ENCODE peak calls at places on chromosomes 4 and X, in five cellular contexts. One of them, this sample, is unnamed. For H3F3A and H3K4me1, the result is how much of the 10 kb centered on the place peaks cover.

GRCh38 chr4:103400405-103400804 is 202.3 kb upstream of the CENPE start:
- DNase-seq in PC-9: no peak
- DNase-seq in PC-3: peak
- DNase-seq in neural progenitor cell: no peak
- DNase-seq in GM23338: no peak
- DNase-seq in this sample: no peak

GRCh38 chr4:102616661-102617060 is 115.5 kb downstream of the NFKB1 start:
- DNase-seq in PC-9: no peak
- DNase-seq in PC-3: no peak
- DNase-seq in neural progenitor cell: peak
- DNase-seq in GM23338: peak
- DNase-seq in this sample: peak

GRCh38 chr4:30720656-30721352 is 635 bp downstream of the PCDH7 start:
- DNase-seq in PC-9: peak
- DNase-seq in PC-3: peak
- DNase-seq in neural progenitor cell: peak
- DNase-seq in GM23338: peak
- DNase-seq in this sample: no peak

GRCh38 chr4:84870398-84871163 is 95.9 kb downstream of the WDFY3 start:
- DNase-seq in PC-9: peak
- DNase-seq in PC-3: peak
- DNase-seq in neural progenitor cell: peak
- DNase-seq in GM23338: peak
- DNase-seq in this sample: no peak

GRCh38 chrX:139933904-139934303 is 1.1 kb upstream of the ATP11C start:
- DNase-seq in PC-9: no peak
- DNase-seq in PC-3: no peak
- DNase-seq in neural progenitor cell: no peak
- DNase-seq in GM23338: no peak
- DNase-seq in this sample: no peak

GRCh38 chrX:68650491-68650890 is 3.0 kb downstream of the STARD8 start:
- DNase-seq in PC-9: no peak
- DNase-seq in PC-3: peak
- DNase-seq in neural progenitor cell: no peak
- DNase-seq in GM23338: no peak
- DNase-seq in this sample: no peak

GRCh38 chr4:20255823-20256222 is 4.1 kb downstream of the SLIT2 start:
- DNase-seq in PC-9: no peak
- DNase-seq in PC-3: no peak
- DNase-seq in neural progenitor cell: peak
- DNase-seq in GM23338: peak
- DNase-seq in this sample: no peak

GRCh38 chrX:3046253-3046909 is 5.1 kb downstream of the ARSF start:
- DNase-seq in PC-9: no peak
- DNase-seq in PC-3: no peak
- DNase-seq in neural progenitor cell: no peak
- DNase-seq in GM23338: no peak
- DNase-seq in this sample: peak

GRCh38 chr4:185797018-185797417 is 15.0 kb downstream of the SORBS2 start:
- DNase-seq in PC-9: no peak
- DNase-seq in PC-3: no peak
- DNase-seq in neural progenitor cell: no peak
- DNase-seq in GM23338: no peak
- DNase-seq in this sample: no peak

GRCh38 chrX:8971116-8971515 is 62.8 kb downstream of the FAM9B start:
- DNase-seq in PC-9: no peak
- DNase-seq in PC-3: peak
- DNase-seq in neural progenitor cell: peak
- DNase-seq in GM23338: peak
- DNase-seq in this sample: peak

GRCh38 chr4:15718959-15719358 is 16.1 kb downstream of the BST1 start:
- DNase-seq in PC-9: no peak
- DNase-seq in PC-3: no peak
- DNase-seq in neural progenitor cell: no peak
- DNase-seq in GM23338: no peak
- DNase-seq in this sample: no peak

GRCh38 chrX:65674351-65674893 is 7.0 kb downstream of the MSN start:
- DNase-seq in PC-9: no peak
- DNase-seq in PC-3: no peak
- DNase-seq in neural progenitor cell: no peak
- DNase-seq in GM23338: no peak
- DNase-seq in this sample: peak

GRCh38 chrX:115268421-115268820 is 21.1 kb upstream of the LUZP4 start:
- DNase-seq in PC-9: no peak
- DNase-seq in PC-3: peak
- DNase-seq in neural progenitor cell: peak
- DNase-seq in GM23338: peak
- DNase-seq in this sample: no peak

GRCh38 chrX:136762820-136763452 is 17.8 kb downstream of the ARHGEF6 start:
- DNase-seq in PC-9: no peak
- DNase-seq in PC-3: no peak
- DNase-seq in neural progenitor cell: no peak
- DNase-seq in GM23338: no peak
- DNase-seq in this sample: no peak

GRCh38 chr4:113878718-113879117 is 100.7 kb downstream of the ARSJ start:
- DNase-seq in PC-9: no peak
- DNase-seq in PC-3: peak
- DNase-seq in neural progenitor cell: peak
- DNase-seq in GM23338: peak
- DNase-seq in this sample: no peak

GRCh38 chr4:2630556-2631273 is 94.3 kb downstream of the FAM193A start:
- DNase-seq in PC-9: no peak
- DNase-seq in PC-3: no peak
- DNase-seq in neural progenitor cell: no peak
- DNase-seq in GM23338: peak
- DNase-seq in this sample: no peak

GRCh38 chrX:53704294-53704693 is 17.8 kb upstream of the HUWE1 start:
- DNase-seq in PC-9: no peak
- DNase-seq in PC-3: no peak
- DNase-seq in neural progenitor cell: no peak
- DNase-seq in GM23338: no peak
- DNase-seq in this sample: no peak

GRCh38 chrX:100408643-100409315 is 1.3 kb downstream of the PCDH19 start:
- DNase-seq in PC-9: no peak
- DNase-seq in PC-3: no peak
- DNase-seq in neural progenitor cell: peak
- DNase-seq in GM23338: peak
- DNase-seq in this sample: no peak

GRCh38 chr4:81069706-81070331 is 39.3 kb downstream of the BMP3 start:
- DNase-seq in PC-9: peak
- DNase-seq in PC-3: peak
- DNase-seq in neural progenitor cell: peak
- DNase-seq in GM23338: peak
- DNase-seq in this sample: peak

GRCh38 chr4:89518259-89518658 is 210.7 kb upstream of the GPRIN3 start:
- DNase-seq in PC-9: no peak
- DNase-seq in PC-3: no peak
- DNase-seq in neural progenitor cell: no peak
- DNase-seq in GM23338: no peak
- DNase-seq in this sample: no peak

GRCh38 chr4:164888096-164888495 is 11.1 kb downstream of the APELA start:
- DNase-seq in PC-9: no peak
- DNase-seq in PC-3: peak
- DNase-seq in neural progenitor cell: no peak
- DNase-seq in GM23338: no peak
- DNase-seq in this sample: no peak

GRCh38 chrX:30865020-30865419 is 24.0 kb downstream of the TAB3 start:
- DNase-seq in PC-9: no peak
- DNase-seq in PC-3: peak
- DNase-seq in neural progenitor cell: peak
- DNase-seq in GM23338: peak
- DNase-seq in this sample: peak
- TF ChIP-seq CTCF in PC-9: no peak
- TF ChIP-seq CTCF in PC-3: peak
- TF ChIP-seq CTCF in neural progenitor cell: peak
- TF ChIP-seq CTCF in GM23338: peak
- TF ChIP-seq CTCF in this sample: peak

DNA sequence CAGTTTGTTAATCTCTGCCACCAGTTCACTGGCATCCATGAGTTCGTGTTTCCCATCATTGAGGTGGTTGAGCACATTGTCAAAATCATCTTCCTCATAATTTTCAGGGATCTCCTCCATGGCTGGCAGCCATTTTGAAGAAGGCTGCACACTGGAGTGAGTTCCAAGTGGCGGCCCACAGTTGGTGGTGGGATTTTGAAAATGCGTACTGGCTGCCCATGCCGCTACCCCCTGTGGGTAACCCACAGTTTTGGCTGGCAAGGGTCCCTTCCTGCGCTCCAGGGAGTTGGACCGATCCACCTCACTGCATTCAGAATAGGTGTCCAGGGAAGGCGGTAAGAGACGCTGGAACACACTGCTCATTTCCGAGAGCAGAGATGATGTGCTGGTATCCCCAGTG is 11.2 kb downstream of the PCDH18 start:
- DNase-seq in PC-9: no peak
- DNase-seq in PC-3: no peak
- DNase-seq in neural progenitor cell: no peak
- DNase-seq in GM23338: no peak
- DNase-seq in this sample: no peak
- H3F3A ChIP-seq in PC-9: under half
- H3F3A ChIP-seq in PC-3: under half
- H3F3A ChIP-seq in neural progenitor cell: half or more
- H3F3A ChIP-seq in GM23338: under half
- H3F3A ChIP-seq in this sample: under half

DNA sequence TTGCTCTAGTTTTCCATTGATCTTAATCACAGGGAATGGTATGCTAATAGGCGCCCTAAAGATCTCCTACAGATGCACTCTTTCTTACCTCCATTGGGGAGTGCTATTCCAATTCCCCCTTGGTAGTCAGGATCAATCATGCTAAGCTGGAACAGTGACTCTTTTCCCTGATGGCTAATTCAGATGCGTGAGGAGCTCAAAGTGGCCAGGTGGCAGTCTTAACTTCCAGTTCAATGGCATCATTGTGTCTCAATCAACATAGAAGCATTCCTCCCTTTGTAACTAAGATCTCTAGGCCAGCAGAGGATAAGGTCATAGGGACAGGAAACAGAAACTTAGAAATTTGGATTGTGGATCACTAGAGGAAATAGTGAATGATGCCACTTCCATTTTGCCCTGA is 216.8 kb downstream of the GRID2 start:
- DNase-seq in PC-9: no peak
- DNase-seq in PC-3: no peak
- DNase-seq in neural progenitor cell: peak
- DNase-seq in GM23338: peak
- DNase-seq in this sample: no peak
- H3K4me1 ChIP-seq in PC-9: under half
- H3K4me1 ChIP-seq in PC-3: under half
- H3K4me1 ChIP-seq in neural progenitor cell: under half
- H3K4me1 ChIP-seq in GM23338: half or more
- H3K4me1 ChIP-seq in this sample: under half

GRCh38 chr4:98658287-98659105 is at the start of gene TSPAN5:
- DNase-seq in PC-9: peak
- DNase-seq in PC-3: peak
- DNase-seq in neural progenitor cell: peak
- DNase-seq in GM23338: peak
- DNase-seq in this sample: peak
- TF ChIP-seq CTCF in PC-9: no peak
- TF ChIP-seq CTCF in PC-3: no peak
- TF ChIP-seq CTCF in neural progenitor cell: no peak
- TF ChIP-seq CTCF in GM23338: no peak
- TF ChIP-seq CTCF in this sample: no peak

GRCh38 chr4:176721459-176721858 is 71.3 kb downstream of the VEGFC start:
- DNase-seq in PC-9: no peak
- DNase-seq in PC-3: no peak
- DNase-seq in neural progenitor cell: no peak
- DNase-seq in GM23338: no peak
- DNase-seq in this sample: no peak
- H3F3A ChIP-seq in PC-9: under half
- H3F3A ChIP-seq in PC-3: under half
- H3F3A ChIP-seq in neural progenitor cell: under half
- H3F3A ChIP-seq in GM23338: under half
- H3F3A ChIP-seq in this sample: under half

This sample was measured in MM.1S.